ENCODE peak calls at places on chromosomes 6 and 20, in eight cellular contexts. L, F, Y, S, K, I, P and A are unnamed samples.
A peak's percentile ranks its signal among the peaks of the same experiment; 100 is the strongest.

GRCh38 chr6:159470400-159470799 is 222.6 kb downstream of the SOD2 start:
- DNase-seq in L (no peak), F (no peak), Y (no peak), S (no peak), K (no peak), I (no peak), P (no peak), A (no peak)

GRCh38 chr6:55433446-55434130 is 106.3 kb downstream of the GFRAL start:
- DNase-seq in L (no peak), F (no peak), Y (no peak), S (no peak), K (no peak), I (no peak), P (peak; percentile 63), A (no peak)

GRCh38 chr20:17969276-17969883 is 562 bp downstream of the MGME1 start:
- DNase-seq in L (peak; percentile 73), F (peak; percentile 72), Y (no peak), S (no peak), K (peak; percentile 31), I (peak; percentile 55), P (no peak), A (peak; percentile 63)

GRCh38 chr6:12548526-12548925 is 168.0 kb upstream of the PHACTR1 start:
- DNase-seq in L (no peak), F (no peak), Y (no peak), S (no peak), K (no peak), I (no peak), P (peak; percentile 63), A (no peak)

GRCh38 chr20:12961725-12962124 is 47.0 kb upstream of the SPTLC3 start:
- DNase-seq in L (no peak), F (no peak), Y (no peak), S (no peak), K (no peak), I (no peak), P (no peak), A (no peak)

GRCh38 chr6:1619666-1620503 is 10.2 kb downstream of the FOXC1 start:
- DNase-seq in L (no peak), F (peak; percentile 56), Y (no peak), S (no peak), K (no peak), I (peak; percentile 39), P (no peak), A (no peak)

GRCh38 chr6:162165479-162165878 is 562.1 kb downstream of the PRKN start:
- DNase-seq in L (no peak), F (no peak), Y (no peak), S (no peak), K (no peak), I (no peak), P (no peak), A (no peak)

GRCh38 chr6:22029169-22029568 is 267.7 kb downstream of the PRL start:
- DNase-seq in L (no peak), F (no peak), Y (no peak), S (no peak), K (no peak), I (no peak), P (no peak), A (no peak)

GRCh38 chr6:53956068-53956711 is 155.1 kb upstream of the MLIP start:
- DNase-seq in L (peak; percentile 81), F (peak; percentile 36), Y (no peak), S (peak; percentile 70), K (peak; percentile 69), I (peak; percentile 67), P (peak; percentile 50), A (peak; percentile 77)

GRCh38 chr20:57647933-57648785 is 27.9 kb upstream of the ZBP1 start:
- DNase-seq in L (no peak), F (no peak), Y (no peak), S (no peak), K (no peak), I (peak; percentile 20), P (no peak), A (no peak)

GRCh38 chr6:17640477-17640917 is 40.4 kb downstream of the FAM8A1 start:
- DNase-seq in L (no peak), F (no peak), Y (no peak), S (no peak), K (no peak), I (no peak), P (no peak), A (no peak)
- H3K36me3 ChIP-seq in L (peaks cover 8% of the 10 kb centered on the region), F (peaks cover 4% of the 10 kb centered on the region), Y (peaks cover 9% of the 10 kb centered on the region), S (peaks cover 52% of the 10 kb centered on the region), K (peaks cover 14% of the 10 kb centered on the region), I (peaks cover 93% of the 10 kb centered on the region), P (peaks cover 43% of the 10 kb centered on the region), A (peaks cover 3% of the 10 kb centered on the region)

GRCh38 chr20:25504366-25505135 is 80.8 kb downstream of the NINL start:
- DNase-seq in L (no peak), F (no peak), Y (no peak), S (no peak), K (no peak), I (no peak), P (no peak), A (no peak)
- H3K36me3 ChIP-seq in L (no peaks in the 10 kb centered on the region), F (no peaks in the 10 kb centered on the region), Y (peaks cover 22% of the 10 kb centered on the region), S (peaks cover 8% of the 10 kb centered on the region), K (peaks cover 3% of the 10 kb centered on the region), I (peaks cover 8% of the 10 kb centered on the region), P (peaks cover 9% of the 10 kb centered on the region), A (no peaks in the 10 kb centered on the region)

GRCh38 chr6:154852700-154853099 is 119.5 kb downstream of the SCAF8 start:
- DNase-seq in L (no peak), F (no peak), Y (no peak), S (no peak), K (no peak), I (no peak), P (no peak), A (no peak)
- H3K36me3 ChIP-seq in L (no peaks in the 10 kb centered on the region), F (no peaks in the 10 kb centered on the region), Y (no peaks in the 10 kb centered on the region), S (no peaks in the 10 kb centered on the region), K (no peaks in the 10 kb centered on the region), I (no peaks in the 10 kb centered on the region), P (no peaks in the 10 kb centered on the region), A (no peaks in the 10 kb centered on the region)

DNA sequence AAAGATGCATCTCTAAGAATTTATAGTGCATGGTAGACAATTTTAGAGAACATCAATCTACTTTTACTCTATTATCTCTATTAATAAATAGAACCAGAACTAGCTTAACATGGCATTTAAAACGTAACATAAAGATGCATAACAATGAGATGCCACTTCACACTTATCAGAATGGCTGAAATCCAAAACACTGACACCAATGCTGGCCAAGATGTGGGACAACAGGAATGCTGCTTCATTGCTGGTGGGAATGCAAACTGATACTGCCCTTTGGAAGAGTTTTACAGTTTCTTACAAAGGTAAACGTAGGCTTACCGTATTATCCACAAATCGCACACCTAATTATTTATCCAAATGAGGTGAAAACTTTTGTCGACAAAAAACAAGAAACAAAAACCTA is 95.2 kb downstream of the SESN1 start:
- DNase-seq in L (no peak), F (no peak), Y (no peak), S (no peak), K (no peak), I (no peak), P (no peak), A (no peak)
- H3K36me3 ChIP-seq in L (no peaks in the 10 kb centered on the region), F (peaks cover 3% of the 10 kb centered on the region), Y (peaks cover 19% of the 10 kb centered on the region), S (peaks cover 28% of the 10 kb centered on the region), K (peaks cover 9% of the 10 kb centered on the region), I (peaks cover 67% of the 10 kb centered on the region), P (peaks cover 2% of the 10 kb centered on the region), A (no peaks in the 10 kb centered on the region)

GRCh38 chr20:47310729-47311128 is 45.8 kb downstream of the ZMYND8 start:
- DNase-seq in L (no peak), F (no peak), Y (no peak), S (no peak), K (no peak), I (no peak), P (no peak), A (no peak)
- H3K36me3 ChIP-seq in L (no peaks in the 10 kb centered on the region), F (peaks cover 6% of the 10 kb centered on the region), Y (peaks cover 6% of the 10 kb centered on the region), S (peaks cover 21% of the 10 kb centered on the region), K (no peaks in the 10 kb centered on the region), I (peaks cover 48% of the 10 kb centered on the region), P (peaks cover 41% of the 10 kb centered on the region), A (peaks cover 4% of the 10 kb centered on the region)

GRCh38 chr20:35466856-35467255 is 11.5 kb downstream of the CEP250 start:
- DNase-seq in L (no peak), F (no peak), Y (no peak), S (no peak), K (no peak), I (no peak), P (no peak), A (no peak)

GRCh38 chr20:35463455-35464300 is 8.3 kb downstream of the CEP250 start:
- DNase-seq in L (peak; percentile 87), F (no peak), Y (no peak), S (no peak), K (peak; percentile 65), I (no peak), P (peak; percentile 59), A (peak; percentile 71)

GRCh38 chr20:35465976-35466375 is 10.6 kb downstream of the CEP250 start:
- DNase-seq in L (no peak), F (peak; percentile 69), Y (no peak), S (no peak), K (no peak), I (no peak), P (no peak), A (no peak)

GRCh38 chr20:35468671-35469334 is 13.4 kb downstream of the CEP250 start:
- DNase-seq in L (no peak), F (no peak), Y (no peak), S (no peak), K (no peak), I (no peak), P (no peak), A (no peak)

GRCh38 chr20:35467339-35468224 is 12.2 kb downstream of the CEP250 start:
- DNase-seq in L (no peak), F (peak; percentile 65), Y (no peak), S (no peak), K (no peak), I (no peak), P (peak; percentile 2), A (no peak)
- H3K36me3 ChIP-seq in L (no peaks in the 10 kb centered on the region), F (peaks cover 4% of the 10 kb centered on the region), Y (peaks cover 9% of the 10 kb centered on the region), S (peaks cover 62% of the 10 kb centered on the region), K (peaks cover 9% of the 10 kb centered on the region), I (peaks cover 82% of the 10 kb centered on the region), P (peaks cover 51% of the 10 kb centered on the region), A (no peaks in the 10 kb centered on the region)

DNA sequence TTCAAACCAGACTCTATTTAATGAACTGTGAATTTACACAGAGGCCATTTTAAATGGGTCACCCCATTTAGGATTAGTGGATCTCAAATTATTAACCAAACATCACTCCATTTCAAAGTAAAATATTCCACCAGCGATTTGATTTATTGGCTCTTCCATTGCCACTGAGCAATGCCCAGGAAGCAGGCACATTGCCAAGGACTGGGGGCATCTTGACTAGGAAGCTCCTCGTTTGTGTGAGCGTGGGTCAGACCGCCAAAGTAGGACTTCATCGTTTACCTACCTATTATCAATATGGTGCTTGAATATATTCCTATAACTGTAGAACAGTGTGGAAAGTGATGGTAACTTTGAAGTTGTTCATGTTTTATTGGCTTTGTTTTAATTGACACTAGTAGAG is 15.4 kb upstream of the NPEPL1 start:
- DNase-seq in L (no peak), F (no peak), Y (no peak), S (no peak), K (no peak), I (no peak), P (no peak), A (no peak)
- H3K36me3 ChIP-seq in L (peaks cover 8% of the 10 kb centered on the region), F (peaks cover 5% of the 10 kb centered on the region), Y (peaks cover 31% of the 10 kb centered on the region), S (peaks cover 74% of the 10 kb centered on the region), K (peaks cover 28% of the 10 kb centered on the region), I (peaks cover 84% of the 10 kb centered on the region), P (peaks cover 31% of the 10 kb centered on the region), A (peaks cover 10% of the 10 kb centered on the region)

GRCh38 chr6:25585225-25585624 is 66.8 kb upstream of the SCGN start:
- DNase-seq in L (no peak), F (no peak), Y (no peak), S (no peak), K (no peak), I (no peak), P (no peak), A (no peak)
- H3K36me3 ChIP-seq in L (no peaks in the 10 kb centered on the region), F (no peaks in the 10 kb centered on the region), Y (peaks cover 20% of the 10 kb centered on the region), S (no peaks in the 10 kb centered on the region), K (no peaks in the 10 kb centered on the region), I (peaks cover 33% of the 10 kb centered on the region), P (no peaks in the 10 kb centered on the region), A (no peaks in the 10 kb centered on the region)